ENCODE peak calls at places on chromosomes 16 and 17, in seven cellular contexts. G, C, Q, H, Y, W and D are unnamed samples.

GRCh38 chr16:8622315-8622656 is 788 bp downstream of the METTL22 start:
- DNase-seq in G (no peak), C (no peak), Q (no peak), H (no peak), Y (peak; percentile 49), W (no peak), D (peak; percentile 55)

GRCh38 chr16:65457084-65457483 is 335.2 kb upstream of the CDH11 start:
- DNase-seq in G (no peak), C (no peak), Q (no peak), H (no peak), Y (no peak), W (no peak), D (no peak)

GRCh38 chr16:19173649-19174383 is 5.8 kb downstream of the SYT17 start:
- DNase-seq in G (no peak), C (no peak), Q (no peak), H (no peak), Y (no peak), W (no peak), D (no peak)

GRCh38 chr17:63598284-63598683 is 2.4 kb upstream of the TACO1 start:
- DNase-seq in G (no peak), C (no peak), Q (no peak), H (no peak), Y (no peak), W (no peak), D (no peak)

GRCh38 chr17:48522031-48522593 is 8.7 kb downstream of the HOXB1 start:
- DNase-seq in G (no peak), C (no peak), Q (no peak), H (no peak), Y (peak; percentile 92), W (no peak), D (no peak)

GRCh38 chr16:11325404-11326083 is 19.7 kb upstream of the RMI2 start:
- DNase-seq in G (no peak), C (no peak), Q (no peak), H (peak; percentile 68), Y (no peak), W (no peak), D (no peak)

GRCh38 chr16:20676268-20676828 is 21.1 kb downstream of the ACSM1 start:
- DNase-seq in G (no peak), C (no peak), Q (no peak), H (peak; percentile 3), Y (no peak), W (no peak), D (no peak)

GRCh38 chr17:35540589-35541404 is 3.3 kb upstream of the SLFN12L start:
- DNase-seq in G (no peak), C (no peak), Q (no peak), H (no peak), Y (peak; percentile 39), W (no peak), D (no peak)

GRCh38 chr16:3012828-3013420 is at the start of gene CLDN9:
- DNase-seq in G (no peak), C (no peak), Q (no peak), H (no peak), Y (no peak), W (no peak), D (no peak)

GRCh38 chr17:7767425-7768021 is 50.0 kb downstream of the DNAH2 start:
- DNase-seq in G (no peak), C (no peak), Q (no peak), H (no peak), Y (no peak), W (no peak), D (no peak)

GRCh38 chr16:2671741-2672140 is 10.6 kb upstream of the KCTD5 start:
- DNase-seq in G (no peak), C (no peak), Q (no peak), H (no peak), Y (no peak), W (no peak), D (no peak)

GRCh38 chr17:82356845-82357355 is 2.1 kb upstream of the TEX19 start:
- DNase-seq in G (no peak), C (no peak), Q (no peak), H (no peak), Y (no peak), W (no peak), D (no peak)

GRCh38 chr16:85699224-85699558 is 10.4 kb upstream of the GINS2 start:
- DNase-seq in G (no peak), C (no peak), Q (no peak), H (no peak), Y (no peak), W (no peak), D (no peak)

GRCh38 chr17:33082529-33083148 is 91.0 kb downstream of the SPACA3 start:
- DNase-seq in G (no peak), C (no peak), Q (no peak), H (no peak), Y (no peak), W (no peak), D (peak; percentile 11)

GRCh38 chr17:48374650-48375230 is 55.3 kb downstream of the SKAP1 start:
- DNase-seq in G (peak; percentile 63), C (peak; percentile 9), Q (no peak), H (no peak), Y (peak; percentile 73), W (peak; percentile 49), D (peak; percentile 24)

GRCh38 chr17:38557836-38558750 is 47.7 kb downstream of the SRCIN1 start:
- DNase-seq in G (peak; percentile 92), C (peak; percentile 93), Q (peak; percentile 87), H (peak; percentile 50), Y (peak; percentile 93), W (peak; percentile 89), D (peak; percentile 97)

GRCh38 chr17:38556234-38556633 is 49.5 kb downstream of the SRCIN1 start:
- DNase-seq in G (no peak), C (no peak), Q (no peak), H (no peak), Y (no peak), W (no peak), D (no peak)

GRCh38 chr17:38558751-38559024 is 47.1 kb downstream of the SRCIN1 start:
- DNase-seq in G (no peak), C (no peak), Q (no peak), H (no peak), Y (no peak), W (no peak), D (no peak)

GRCh38 chr17:38559025-38559879 is 46.5 kb downstream of the SRCIN1 start:
- DNase-seq in G (peak; percentile 80), C (peak; percentile 89), Q (no peak), H (peak; percentile 47), Y (peak; percentile 94), W (peak; percentile 86), D (no peak)

DNA sequence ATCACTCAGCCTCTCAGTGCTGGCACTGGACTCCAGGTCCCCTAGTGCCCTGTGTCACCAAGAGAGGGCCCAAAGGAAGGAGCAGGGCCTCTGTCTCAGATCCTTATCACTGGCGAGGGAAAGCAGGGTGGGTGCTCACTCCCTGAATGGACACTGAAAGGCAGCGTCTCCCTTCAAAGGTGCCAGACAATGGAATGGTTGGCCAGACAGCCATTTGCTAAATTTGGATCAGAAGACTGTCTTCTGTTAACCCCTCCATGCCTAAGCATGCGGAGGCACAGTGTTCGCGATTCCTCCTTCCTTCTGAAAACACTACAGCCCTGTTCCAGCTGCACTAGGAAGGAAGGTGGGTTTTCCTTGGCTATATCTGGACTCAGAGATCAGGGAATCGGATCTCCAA is 48.4 kb downstream of the SRCIN1 start:
- DNase-seq in G (no peak), C (no peak), Q (no peak), H (no peak), Y (no peak), W (no peak), D (no peak)
- TF ChIP-seq SIN3A in G (no peak), C (no peak), Q (no peak), H (no peak), Y (no peak), W (no peak), D (no peak)

GRCh38 chr17:27985736-27986394 is 56.6 kb upstream of the NLK start:
- DNase-seq in G (no peak), C (no peak), Q (no peak), H (no peak), Y (no peak), W (no peak), D (no peak)

GRCh38 chr17:27985306-27985705 is 57.2 kb upstream of the NLK start:
- DNase-seq in G (no peak), C (no peak), Q (no peak), H (no peak), Y (no peak), W (no peak), D (no peak)

GRCh38 chr17:27984404-27984803 is 58.1 kb upstream of the NLK start:
- DNase-seq in G (no peak), C (no peak), Q (no peak), H (no peak), Y (no peak), W (no peak), D (no peak)

GRCh38 chr17:27983853-27984252 is 58.6 kb upstream of the NLK start:
- DNase-seq in G (no peak), C (no peak), Q (no peak), H (no peak), Y (no peak), W (no peak), D (no peak)

DNA sequence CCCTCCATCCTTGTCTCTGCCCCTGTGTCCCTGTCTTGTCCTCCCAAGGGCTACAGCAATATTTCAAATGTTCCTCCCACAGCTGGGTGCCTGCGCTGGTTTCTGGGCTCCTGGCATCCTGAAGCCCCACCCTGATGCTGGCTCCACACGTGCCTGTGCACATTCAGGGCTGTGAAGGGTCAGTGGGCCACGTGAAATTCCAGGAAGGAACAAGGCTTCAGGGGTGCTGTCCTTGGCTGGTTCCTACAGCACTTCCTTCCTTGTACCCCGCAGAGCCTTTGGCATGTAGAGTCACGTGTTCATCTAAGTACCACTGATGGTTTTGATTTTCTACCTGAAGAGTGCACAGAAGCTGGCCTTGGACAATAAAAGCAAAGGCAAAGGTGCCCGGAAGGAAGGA is 57.7 kb upstream of the NLK start:
- DNase-seq in G (no peak), C (no peak), Q (no peak), H (no peak), Y (no peak), W (no peak), D (no peak)
- TF ChIP-seq SIN3A in G (no peak), C (no peak), Q (no peak), H (no peak), Y (no peak), W (no peak), D (no peak)

DNA sequence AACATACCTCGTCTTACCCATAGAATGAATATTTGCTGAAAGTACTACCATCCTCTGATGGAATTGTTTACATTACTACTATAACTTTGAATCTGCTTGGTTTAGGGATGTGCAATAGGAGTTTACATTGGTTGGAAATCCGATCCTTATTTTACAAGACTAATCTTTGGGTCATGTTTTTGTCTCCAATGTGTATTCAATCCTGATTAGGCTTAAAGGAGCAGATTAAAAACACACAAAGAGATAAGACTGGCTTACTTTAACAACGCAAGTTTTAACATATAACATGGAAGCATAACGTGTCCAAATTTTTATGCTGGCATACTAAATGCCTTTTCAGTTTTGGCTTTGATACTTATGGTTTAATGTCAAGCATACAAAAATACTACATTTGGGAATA is 69.7 kb upstream of the NACA2 start:
- DNase-seq in G (no peak), C (no peak), Q (no peak), H (no peak), Y (no peak), W (no peak), D (no peak)
- TF ChIP-seq SIN3A in G (no peak), C (no peak), Q (no peak), H (no peak), Y (no peak), W (no peak), D (no peak)

DNA sequence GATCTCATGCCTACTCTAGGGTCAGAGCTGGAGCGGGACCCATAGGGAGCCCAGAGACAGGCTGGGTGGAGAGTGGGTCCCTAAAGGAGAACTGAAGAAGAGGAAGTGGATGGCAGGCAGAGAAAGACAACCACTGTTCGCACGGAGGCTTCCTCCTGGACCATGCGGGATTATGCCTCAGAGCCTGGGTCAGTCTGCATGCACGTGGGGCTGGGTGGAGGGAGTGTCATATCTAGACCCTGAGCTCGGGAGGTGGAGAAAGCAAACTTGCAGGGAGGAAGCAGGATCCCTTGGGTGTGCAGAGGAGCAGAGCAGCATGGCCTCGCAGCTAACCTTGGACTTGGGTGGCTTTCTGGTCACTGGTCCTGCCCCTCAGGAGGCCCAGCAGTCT is 344.3 kb downstream of the CPPED1 start:
- DNase-seq in G (no peak), C (no peak), Q (no peak), H (no peak), Y (no peak), W (no peak), D (no peak)
- TF ChIP-seq SIN3A in G (no peak), C (no peak), Q (no peak), H (no peak), Y (no peak), W (no peak), D (no peak)